ENCODE peak calls at places on chromosomes 2 and 18, in six cellular contexts. L, E, J, N, C and A are unnamed samples.
A peak's percentile ranks its signal among the peaks of the same experiment; 100 is the strongest.

GRCh38 chr2:241373449-241373848 is 17.4 kb downstream of the FARP2 start:
- DNase-seq in C (no peak), J (no peak), L (no peak), E (no peak), N (no peak), A (no peak)

GRCh38 chr18:42030586-42031182 is 75.7 kb downstream of the PIK3C3 start:
- DNase-seq in N (no peak), L (no peak), E (peak; percentile 50), J (no peak), C (no peak), A (peak; percentile 22)

GRCh38 chr18:36217348-36217747 is 30.1 kb downstream of the MOCOS start:
- DNase-seq in N (no peak), C (no peak), E (no peak), J (no peak), L (no peak), A (no peak)

GRCh38 chr18:41624461-41624860 is 330.6 kb upstream of the PIK3C3 start:
- DNase-seq in E (no peak), L (no peak), J (no peak), N (no peak), C (no peak), A (no peak)

GRCh38 chr2:67782443-67782842 is 280.4 kb downstream of the C1D start:
- DNase-seq in L (no peak), E (peak; percentile 7), C (no peak), J (no peak), N (no peak), A (peak; percentile 20)

GRCh38 chr2:31524592-31524991 is 56.1 kb downstream of the SRD5A2 start:
- DNase-seq in E (no peak), L (no peak), C (no peak), J (no peak), N (no peak), A (no peak)

GRCh38 chr2:66805136-66805535 is 370.2 kb downstream of the MEIS1 start:
- DNase-seq in E (no peak), J (no peak), C (no peak), L (no peak), N (no peak), A (peak; percentile 50)

GRCh38 chr18:75654928-75655745 is 227.6 kb upstream of the SMIM21 start:
- DNase-seq in C (no peak), E (no peak), L (no peak), J (no peak), N (no peak), A (no peak)

GRCh38 chr2:64865073-64865830 is 123.9 kb upstream of the SLC1A4 start:
- DNase-seq in C (peak; percentile 67), N (peak; percentile 68), E (peak; percentile 90), L (no peak), J (no peak), A (peak; percentile 78)

GRCh38 chr2:74756356-74756890 is 77.5 kb upstream of the HK2 start:
- DNase-seq in E (no peak), L (no peak), N (no peak), C (no peak), J (no peak), A (no peak)

GRCh38 chr2:171389780-171390179 is 44.0 kb downstream of the METTL8 start:
- DNase-seq in L (no peak), C (no peak), J (no peak), E (no peak), N (no peak), A (no peak)

GRCh38 chr2:130829020-130829419 is 7.7 kb upstream of the ARHGEF4 start:
- DNase-seq in E (no peak), C (no peak), L (no peak), J (no peak), N (no peak), A (no peak)

GRCh38 chr2:71721669-71722068 is 268.3 kb downstream of the DYSF start:
- DNase-seq in N (no peak), C (no peak), J (no peak), L (no peak), E (no peak), A (no peak)

GRCh38 chr2:30709516-30709915 is 97.7 kb downstream of the CAPN13 start:
- DNase-seq in N (no peak), C (no peak), L (no peak), E (no peak), J (no peak), A (no peak)

GRCh38 chr2:225008935-225009334 is 33.3 kb downstream of the DOCK10 start:
- DNase-seq in C (no peak), L (no peak), J (no peak), N (no peak), E (no peak), A (no peak)

GRCh38 chr2:176096243-176096985 is 3.2 kb upstream of the HOXD12 start:
- DNase-seq in N (no peak), C (no peak), L (no peak), J (no peak), E (no peak), A (no peak)

GRCh38 chr18:32629990-32630389 is 142.8 kb downstream of the KLHL14 start:
- DNase-seq in N (no peak), J (no peak), L (no peak), C (no peak), E (no peak), A (no peak)

GRCh38 chr2:222949073-222949472 is 88.2 kb downstream of the ACSL3 start:
- DNase-seq in L (no peak), J (no peak), E (no peak), N (no peak), C (no peak), A (no peak)

GRCh38 chr2:68193144-68193543 is 35.5 kb downstream of the PNO1 start:
- DNase-seq in L (no peak), C (no peak), E (no peak), N (no peak), J (no peak), A (no peak)

GRCh38 chr2:224217962-224218347 is 178.9 kb upstream of the SERPINE2 start:
- DNase-seq in N (no peak), L (no peak), C (no peak), E (peak; percentile 43), J (no peak), A (no peak)

GRCh38 chr2:146450131-146450530 is 1394.7 kb upstream of the ACVR2A start:
- DNase-seq in N (no peak), J (no peak), C (no peak), L (no peak), E (no peak), A (no peak)

GRCh38 chr2:235988271-235989015 is 179.7 kb downstream of the GBX2 start:
- DNase-seq in E (no peak), J (no peak), L (no peak), N (no peak), C (no peak), A (no peak)

GRCh38 chr18:267380-267687 is 513 bp downstream of the THOC1 start:
- DNase-seq in C (no peak), N (no peak), E (no peak), L (no peak), J (no peak), A (no peak)

GRCh38 chr2:228957075-228957474 is 314.0 kb downstream of the PID1 start:
- DNase-seq in J (no peak), C (no peak), E (no peak), L (no peak), N (no peak), A (no peak)

GRCh38 chr2:231709636-231709980 is 1.3 kb downstream of the PTMA start:
- DNase-seq in N (peak; percentile 59), C (peak; percentile 72), L (no peak), E (peak; percentile 60), J (no peak), A (peak; percentile 75)

DNA sequence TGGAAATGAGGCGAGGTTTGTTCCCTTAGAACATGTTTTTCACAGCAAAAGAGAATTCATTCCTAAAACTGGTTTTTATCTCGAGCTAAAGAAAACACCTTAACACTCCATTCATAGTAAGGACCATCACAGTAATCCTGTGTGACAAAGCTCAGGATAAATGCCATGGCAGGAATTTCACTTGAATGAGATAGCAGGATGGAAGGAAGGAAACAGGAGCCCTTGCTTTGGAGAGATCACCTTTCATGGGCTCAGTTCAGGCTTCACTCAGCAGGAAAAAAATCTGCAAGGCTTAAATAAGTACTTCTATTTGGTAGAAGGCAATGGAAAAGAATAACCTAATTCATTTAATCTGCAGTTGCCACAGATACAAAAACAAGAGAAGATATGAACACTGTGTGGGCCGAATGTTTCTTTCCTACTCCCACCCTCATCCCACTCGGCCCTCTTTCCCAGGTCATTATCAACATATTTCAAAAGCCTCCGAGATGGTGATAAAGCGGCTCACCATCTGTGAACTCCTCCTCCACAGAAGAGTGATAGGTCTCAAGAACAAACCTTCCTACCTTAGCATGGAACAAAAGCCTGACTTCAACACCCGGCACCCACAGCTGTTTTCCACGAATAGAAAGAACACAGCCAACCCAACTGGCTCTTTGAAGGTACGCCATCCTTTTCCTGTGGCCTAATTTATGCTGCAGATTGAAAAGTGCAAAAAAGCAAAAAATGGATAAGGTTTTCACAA is 28.9 kb downstream of the BCL2 start:
- DNase-seq in E (no peak), C (no peak), N (no peak), L (no peak), J (no peak), A (no peak)
- H3K4me1 ChIP-seq in E (no peaks in the 10 kb centered on the region), C (peaks cover 69% of the 10 kb centered on the region), N (peaks cover 55% of the 10 kb centered on the region), L (no peaks in the 10 kb centered on the region), J (peaks cover 3% of the 10 kb centered on the region), A (no peaks in the 10 kb centered on the region)

DNA sequence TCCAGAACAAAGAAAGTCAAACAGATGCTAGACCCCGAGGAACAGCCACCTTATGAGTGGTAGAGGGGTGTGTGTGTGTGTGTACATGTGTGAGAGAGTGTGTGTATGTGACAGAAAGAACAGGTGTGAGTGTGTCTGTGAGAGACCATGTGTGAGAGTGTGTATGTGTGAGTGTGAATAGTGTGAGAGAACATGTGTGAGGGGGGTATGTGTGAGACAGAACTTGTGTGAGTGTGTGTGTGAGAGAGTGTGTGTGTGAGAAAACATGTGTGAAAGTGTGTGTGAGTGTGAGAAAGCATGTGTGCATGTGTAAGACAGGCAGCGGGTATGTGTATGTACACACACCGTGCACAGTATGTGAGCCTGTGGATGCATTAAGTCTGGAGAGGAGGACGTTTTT is 214.3 kb downstream of the SP3 start:
- DNase-seq in E (no peak), J (no peak), C (no peak), L (no peak), N (no peak), A (no peak)
- H3K4me1 ChIP-seq in E (no peaks in the 10 kb centered on the region), J (no peaks in the 10 kb centered on the region), C (no peaks in the 10 kb centered on the region), L (no peaks in the 10 kb centered on the region), N (no peaks in the 10 kb centered on the region), A (no peaks in the 10 kb centered on the region)

DNA sequence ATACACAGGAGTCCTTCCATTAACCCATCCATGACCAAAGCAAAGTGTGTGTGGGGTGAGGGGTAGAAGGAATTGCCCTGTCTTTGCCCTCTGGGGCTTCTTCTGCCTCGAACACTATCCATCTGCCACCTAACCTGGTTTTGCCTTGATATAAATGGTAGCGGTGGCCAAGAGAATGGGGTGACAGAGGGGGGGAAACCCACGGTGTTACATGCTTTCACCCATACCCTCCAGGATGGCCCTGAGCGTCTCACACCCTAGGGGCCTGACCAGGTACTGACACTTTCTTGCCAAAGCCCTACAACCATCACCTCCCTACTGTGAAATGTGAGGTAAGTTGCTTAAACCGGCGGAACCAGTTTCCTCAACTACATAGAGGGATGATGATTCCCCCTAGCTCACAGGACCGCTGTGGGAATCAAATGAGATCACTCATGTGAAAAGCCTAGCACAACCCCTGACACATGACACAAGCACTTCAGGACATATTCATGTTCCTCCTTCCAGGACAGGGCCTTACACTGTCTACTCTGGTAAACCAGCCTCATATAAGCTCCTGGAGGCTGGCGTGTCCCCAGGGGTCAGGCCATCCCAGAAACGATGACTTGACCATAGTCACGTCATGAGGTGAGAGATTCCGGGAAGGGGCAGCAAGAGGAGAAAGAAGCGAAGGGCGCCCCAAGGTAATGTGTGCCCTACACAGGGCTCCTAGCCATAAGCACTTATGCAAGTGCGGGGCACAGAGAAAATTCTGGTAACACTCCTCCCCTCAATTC is 49.7 kb downstream of the C2orf42 start:
- DNase-seq in L (no peak), N (no peak), E (no peak), J (peak; percentile 45), C (peak; percentile 50), A (peak; percentile 64)
- H3K4me1 ChIP-seq in L (no peaks in the 10 kb centered on the region), N (peaks cover 22% of the 10 kb centered on the region), E (peaks cover 31% of the 10 kb centered on the region), J (peaks cover 5% of the 10 kb centered on the region), C (peaks cover 25% of the 10 kb centered on the region), A (peaks cover 26% of the 10 kb centered on the region)

GRCh38 chr2:43461461-43462073 is 134.3 kb downstream of the THADA start:
- DNase-seq in J (no peak), E (no peak), L (no peak), N (no peak), C (no peak), A (no peak)
- H3K4me1 ChIP-seq in J (peaks cover 7% of the 10 kb centered on the region), E (peaks cover 95% of the 10 kb centered on the region), L (no peaks in the 10 kb centered on the region), N (peaks cover 49% of the 10 kb centered on the region), C (peaks cover 42% of the 10 kb centered on the region), A (peaks cover 28% of the 10 kb centered on the region)